ENCODE peak calls at places on chromosomes 4 and X, in five cellular contexts. F is Kasumi-1, H is fibroblast of lung, X is brain microvascular endothelial cell, Z is T-helper 2 cell. V is an unnamed sample.

GRCh38 chr4:108031427-108032083 is 41.9 kb downstream of the HADH start:
- DNase-seq in F (no peak), H (peak), X (no peak), Z (no peak), V (no peak)

GRCh38 chr4:40446785-40447184 is 111.7 kb downstream of the CHRNA9 start:
- DNase-seq in F (no peak), H (peak), X (no peak), Z (no peak), V (no peak)

GRCh38 chrX:50903387-50904027 is 7.0 kb upstream of the BMP15 start:
- DNase-seq in F (peak), H (peak), X (peak), Z (no peak), V (no peak)

GRCh38 chrX:50952406-50952805 is 41.9 kb downstream of the BMP15 start:
- DNase-seq in F (no peak), H (peak), X (no peak), Z (no peak), V (no peak)

GRCh38 chrX:103063918-103064434 is at the start of gene BEX1:
- DNase-seq in F (no peak), H (peak), X (peak), Z (no peak), V (no peak)

GRCh38 chr4:176500894-176501293 is 181.1 kb downstream of the SPCS3 start:
- DNase-seq in F (no peak), H (no peak), X (no peak), Z (no peak), V (no peak)

GRCh38 chr4:183458005-183458404 is 13.6 kb downstream of the CDKN2AIP start:
- DNase-seq in F (no peak), H (no peak), X (no peak), Z (no peak), V (no peak)

GRCh38 chr4:139229534-139230039 is 50.4 kb downstream of the MGARP start:
- DNase-seq in F (peak), H (peak), X (peak), Z (no peak), V (no peak)

GRCh38 chr4:22739933-22740332 is 47.2 kb downstream of the GBA3 start:
- DNase-seq in F (no peak), H (no peak), X (no peak), Z (no peak), V (no peak)

GRCh38 chrX:3136161-3136961 is 95.1 kb downstream of the ARSF start:
- DNase-seq in F (no peak), H (no peak), X (no peak), Z (no peak), V (no peak)

GRCh38 chr4:40301592-40301991 is 33.5 kb upstream of the CHRNA9 start:
- DNase-seq in F (no peak), H (no peak), X (no peak), Z (peak), V (peak)

GRCh38 chrX:42106556-42106955 is 183.2 kb upstream of the CASK start:
- DNase-seq in F (no peak), H (no peak), X (no peak), Z (no peak), V (no peak)

GRCh38 chrX:38803609-38804480 is 2.6 kb downstream of the MID1IP1 start:
- DNase-seq in F (peak), H (peak), X (no peak), Z (peak), V (no peak)

GRCh38 chrX:115419094-115419493 is 129.6 kb downstream of the LUZP4 start:
- DNase-seq in F (no peak), H (peak), X (peak), Z (no peak), V (no peak)

GRCh38 chrX:24928114-24928513 is 87.7 kb downstream of the ARX start:
- DNase-seq in F (no peak), H (no peak), X (no peak), Z (no peak), V (no peak)

GRCh38 chr4:188121530-188121929 is 12.1 kb upstream of the TRIML2 start:
- DNase-seq in F (no peak), H (no peak), X (no peak), Z (no peak), V (no peak)

GRCh38 chrX:132769609-132770008 is 188.8 kb downstream of the HS6ST2 start:
- DNase-seq in F (no peak), H (no peak), X (no peak), Z (no peak), V (no peak)

GRCh38 chr4:5051210-5051691 is at the start of gene STK32B:
- DNase-seq in F (peak), H (peak), X (peak), Z (no peak), V (no peak)

GRCh38 chrX:40299028-40299479 is 201.3 kb upstream of the BCOR start:
- DNase-seq in F (peak), H (no peak), X (no peak), Z (no peak), V (no peak)

GRCh38 chr4:2268357-2269205 is 6.7 kb upstream of the MXD4 start:
- DNase-seq in F (no peak), H (no peak), X (no peak), Z (no peak), V (no peak)

GRCh38 chrX:116749943-116750342 is 287.2 kb upstream of the CT83 start:
- DNase-seq in F (no peak), H (no peak), X (no peak), Z (no peak), V (no peak)

GRCh38 chr4:13527983-13528822 is 16.1 kb downstream of the NKX3-2 start:
- DNase-seq in F (peak), H (no peak), X (no peak), Z (no peak), V (no peak)

GRCh38 chr4:93199492-93199891 is 629.1 kb upstream of the ATOH1 start:
- DNase-seq in F (peak), H (peak), X (peak), Z (no peak), V (no peak)

GRCh38 chrX:123803331-123803983 is 56.4 kb upstream of the XIAP start:
- DNase-seq in F (peak), H (peak), X (peak), Z (peak), V (no peak)

GRCh38 chrX:111262086-111262485 is 8.2 kb downstream of the CAPN6 start:
- DNase-seq in F (no peak), H (peak), X (no peak), Z (no peak), V (no peak)

GRCh38 chr4:1187182-1187581 is 14.8 kb upstream of the SPON2 start:
- DNase-seq in F (no peak), H (no peak), X (no peak), Z (no peak), V (no peak)

GRCh38 chr4:95059630-95060029 is 301.9 kb downstream of the BMPR1B start:
- DNase-seq in F (no peak), H (peak), X (no peak), Z (no peak), V (no peak)

GRCh38 chrX:10014462-10015373 is 47.6 kb downstream of the CLDN34 start:
- DNase-seq in F (peak), H (peak), X (peak), Z (peak), V (peak)

GRCh38 chrX:130079824-130080406 is 30.4 kb downstream of the ELF4 start:
- DNase-seq in F (peak), H (peak), X (peak), Z (peak), V (peak)

GRCh38 chr4:16437836-16438235 is 211.6 kb upstream of the TAPT1 start:
- DNase-seq in F (no peak), H (peak), X (peak), Z (no peak), V (no peak)